ENCODE peak calls at places on chromosomes 11 and 22, in four cellular contexts. One of them, this sample, is unnamed.

GRCh38 chr22:50529416-50530279 is at the start of gene TYMP:
- DNase-seq in HCT116: no peak
- DNase-seq in K562: no peak
- DNase-seq in HepG2: peak
- DNase-seq in this sample: no peak

GRCh38 chr11:60428517-60428916 is 855 bp upstream of the MS4A5 start:
- DNase-seq in HepG2: no peak
- DNase-seq in HCT116: peak
- DNase-seq in K562: no peak
- DNase-seq in this sample: no peak

GRCh38 chr11:42631223-42631843 is 680.5 kb upstream of the API5 start:
- DNase-seq in HepG2: peak
- DNase-seq in K562: no peak
- DNase-seq in HCT116: no peak
- DNase-seq in this sample: no peak

GRCh38 chr11:75474240-75474639 is 41.2 kb upstream of the KLHL35 start:
- DNase-seq in K562: no peak
- DNase-seq in HepG2: no peak
- DNase-seq in HCT116: no peak
- DNase-seq in this sample: no peak

GRCh38 chr22:30433773-30434172 is 8.2 kb downstream of the MTFP1 start:
- DNase-seq in HepG2: no peak
- DNase-seq in K562: no peak
- DNase-seq in HCT116: no peak
- DNase-seq in this sample: no peak

GRCh38 chr22:48748113-48748859 is 1079.4 kb downstream of the BRD1 start:
- DNase-seq in HepG2: no peak
- DNase-seq in HCT116: no peak
- DNase-seq in K562: no peak
- DNase-seq in this sample: no peak

GRCh38 chr11:125262825-125263218 is 98.3 kb downstream of the PKNOX2 start:
- DNase-seq in HCT116: no peak
- DNase-seq in K562: no peak
- DNase-seq in HepG2: no peak
- DNase-seq in this sample: no peak

GRCh38 chr22:36828815-36829214 is 12.0 kb upstream of the PVALB start:
- DNase-seq in HCT116: no peak
- DNase-seq in K562: peak
- DNase-seq in HepG2: no peak
- DNase-seq in this sample: no peak

GRCh38 chr22:28955817-28956216 is 72.4 kb downstream of the ZNRF3 start:
- DNase-seq in HCT116: no peak
- DNase-seq in K562: no peak
- DNase-seq in HepG2: no peak
- DNase-seq in this sample: no peak

GRCh38 chr11:25357133-25357532 is 860.3 kb downstream of the LUZP2 start:
- DNase-seq in HCT116: no peak
- DNase-seq in K562: no peak
- DNase-seq in HepG2: no peak
- DNase-seq in this sample: no peak

GRCh38 chr11:35239476-35240075 is 100.6 kb downstream of the CD44 start:
- DNase-seq in K562: no peak
- DNase-seq in HCT116: no peak
- DNase-seq in HepG2: no peak
- DNase-seq in this sample: no peak

GRCh38 chr11:20368441-20368840 is 4.9 kb downstream of the HTATIP2 start:
- DNase-seq in HCT116: no peak
- DNase-seq in K562: no peak
- DNase-seq in HepG2: no peak
- DNase-seq in this sample: no peak

GRCh38 chr11:123674297-123674696 is 19.9 kb upstream of the SCN3B start:
- DNase-seq in K562: no peak
- DNase-seq in HepG2: no peak
- DNase-seq in HCT116: no peak
- DNase-seq in this sample: no peak

GRCh38 chr11:3984896-3985295 is 109.7 kb upstream of the RRM1 start:
- DNase-seq in HepG2: no peak
- DNase-seq in HCT116: no peak
- DNase-seq in K562: peak
- DNase-seq in this sample: no peak

GRCh38 chr11:46119352-46120216 is 1.7 kb downstream of the PHF21A start:
- DNase-seq in HepG2: peak
- DNase-seq in K562: peak
- DNase-seq in HCT116: no peak
- DNase-seq in this sample: no peak

GRCh38 chr11:36000616-36001190 is 56.8 kb downstream of the LDLRAD3 start:
- DNase-seq in HepG2: no peak
- DNase-seq in K562: no peak
- DNase-seq in HCT116: no peak
- DNase-seq in this sample: no peak

GRCh38 chr22:45966892-45967365 is 10.0 kb downstream of the WNT7B start:
- DNase-seq in HCT116: no peak
- DNase-seq in K562: no peak
- DNase-seq in HepG2: peak
- DNase-seq in this sample: no peak

GRCh38 chr11:37946155-37946766 is 1348.2 kb upstream of the RAG2 start:
- DNase-seq in HepG2: peak
- DNase-seq in HCT116: no peak
- DNase-seq in K562: peak
- DNase-seq in this sample: peak

GRCh38 chr11:106959800-106960199 is 58.5 kb downstream of the GUCY1A2 start:
- DNase-seq in K562: no peak
- DNase-seq in HCT116: no peak
- DNase-seq in HepG2: no peak
- DNase-seq in this sample: no peak

GRCh38 chr11:66081505-66081904 is 11.4 kb downstream of the PACS1 start:
- DNase-seq in HepG2: no peak
- DNase-seq in HCT116: no peak
- DNase-seq in K562: peak
- DNase-seq in this sample: no peak

GRCh38 chr22:37213941-37214340 is 1.7 kb upstream of the SSTR3 start:
- DNase-seq in HCT116: no peak
- DNase-seq in HepG2: no peak
- DNase-seq in K562: no peak
- DNase-seq in this sample: no peak

GRCh38 chr22:17114173-17114957 is 6.8 kb downstream of the TMEM121B start:
- DNase-seq in HepG2: no peak
- DNase-seq in HCT116: no peak
- DNase-seq in K562: no peak
- DNase-seq in this sample: no peak

GRCh38 chr11:77473001-77473800 is 693 bp downstream of the PAK1 start:
- DNase-seq in HepG2: no peak
- DNase-seq in K562: peak
- DNase-seq in HCT116: no peak
- DNase-seq in this sample: no peak

GRCh38 chr11:83070044-83070877 is 1.4 kb downstream of the RAB30 start:
- DNase-seq in HCT116: no peak
- DNase-seq in HepG2: no peak
- DNase-seq in K562: peak
- DNase-seq in this sample: no peak

GRCh38 chr11:17391493-17392355 is 3.3 kb upstream of the KCNJ11 start:
- DNase-seq in HepG2: no peak
- DNase-seq in HCT116: no peak
- DNase-seq in K562: no peak
- DNase-seq in this sample: no peak

GRCh38 chr11:16860632-16861031 is 122.2 kb downstream of the C11orf58 start:
- DNase-seq in HCT116: no peak
- DNase-seq in K562: peak
- DNase-seq in HepG2: no peak
- DNase-seq in this sample: no peak

GRCh38 chr11:86919557-86920210 is 35.5 kb downstream of the FZD4 start:
- DNase-seq in HCT116: peak
- DNase-seq in K562: peak
- DNase-seq in HepG2: peak
- DNase-seq in this sample: no peak

GRCh38 chr22:40413873-40414272 is 43.5 kb downstream of the SGSM3 start:
- DNase-seq in HCT116: no peak
- DNase-seq in HepG2: no peak
- DNase-seq in K562: no peak
- DNase-seq in this sample: no peak

GRCh38 chr22:38035530-38035885 is 21.7 kb upstream of the PICK1 start:
- DNase-seq in HCT116: no peak
- DNase-seq in K562: no peak
- DNase-seq in HepG2: no peak
- DNase-seq in this sample: no peak

GRCh38 chr11:131580466-131580865 is 210.1 kb downstream of the NTM start:
- DNase-seq in HepG2: no peak
- DNase-seq in K562: no peak
- DNase-seq in HCT116: no peak
- DNase-seq in this sample: no peak

GRCh38 chr22:28237092-28237491 is 318.0 kb upstream of the PITPNB start:
- DNase-seq in HCT116: no peak
- DNase-seq in K562: no peak
- DNase-seq in HepG2: no peak
- DNase-seq in this sample: no peak

GRCh38 chr11:65577756-65578109 is 1.9 kb downstream of the EHBP1L1 start:
- DNase-seq in K562: no peak
- DNase-seq in HCT116: no peak
- DNase-seq in HepG2: no peak
- DNase-seq in this sample: no peak

GRCh38 chr11:46299425-46300067 is 22.1 kb downstream of the CREB3L1 start:
- DNase-seq in HepG2: no peak
- DNase-seq in K562: no peak
- DNase-seq in HCT116: no peak
- DNase-seq in this sample: no peak

GRCh38 chr11:104327864-104328513 is 164.0 kb upstream of the PDGFD start:
- DNase-seq in HCT116: no peak
- DNase-seq in K562: no peak
- DNase-seq in HepG2: no peak
- DNase-seq in this sample: no peak

DNA sequence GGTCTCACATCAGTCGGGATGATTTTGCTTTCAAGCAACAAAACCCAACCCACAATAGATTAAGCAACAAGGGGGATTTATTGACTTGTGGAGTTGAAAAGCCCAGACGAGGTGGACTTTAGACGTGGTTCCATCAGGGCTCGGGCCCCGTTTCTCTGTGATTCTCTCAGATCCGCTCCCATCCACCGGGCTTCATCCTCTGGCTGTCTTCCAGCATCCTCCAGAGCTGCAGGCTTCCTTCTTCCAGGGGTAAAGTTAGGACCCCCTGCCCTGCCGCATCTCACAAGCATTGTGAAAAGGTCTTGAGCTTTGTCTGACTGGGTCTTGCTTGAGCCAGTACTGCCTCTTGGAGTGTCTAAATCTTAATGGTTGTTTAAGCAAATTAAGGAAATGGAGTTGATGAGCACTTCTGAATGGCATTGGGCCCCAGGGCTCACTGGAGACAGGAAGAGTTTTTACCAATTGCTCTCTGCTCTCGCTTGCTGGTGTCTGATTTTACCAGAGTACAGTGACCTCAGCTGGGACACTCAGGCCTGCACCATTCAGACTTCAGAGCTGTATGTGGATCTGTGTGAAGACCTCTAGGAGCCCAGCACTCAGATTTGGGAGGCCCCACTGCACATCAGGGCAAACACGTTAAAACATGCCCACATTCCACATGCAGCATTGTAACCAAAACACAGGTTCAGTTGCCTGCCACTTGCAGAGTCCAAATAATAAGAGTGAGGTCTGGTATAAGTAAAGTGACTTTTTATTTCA is 13.5 kb upstream of the FTH1 start:
- DNase-seq in K562: no peak
- DNase-seq in HepG2: peak
- DNase-seq in HCT116: no peak
- DNase-seq in this sample: no peak
- TF ChIP-seq TCF7L2 in K562: no peak
- TF ChIP-seq TCF7L2 in HepG2: no peak
- TF ChIP-seq TCF7L2 in HCT116: no peak
- TF ChIP-seq TCF7L2 in this sample: no peak

GRCh38 chr11:33157103-33158027 is 3.9 kb downstream of the CSTF3 start:
- DNase-seq in HepG2: no peak
- DNase-seq in K562: no peak
- DNase-seq in HCT116: no peak
- DNase-seq in this sample: no peak
- H3K4me3 ChIP-seq in HepG2: no peak
- H3K4me3 ChIP-seq in K562: no peak
- H3K4me3 ChIP-seq in HCT116: no peak
- H3K4me3 ChIP-seq in this sample: no peak

DNA sequence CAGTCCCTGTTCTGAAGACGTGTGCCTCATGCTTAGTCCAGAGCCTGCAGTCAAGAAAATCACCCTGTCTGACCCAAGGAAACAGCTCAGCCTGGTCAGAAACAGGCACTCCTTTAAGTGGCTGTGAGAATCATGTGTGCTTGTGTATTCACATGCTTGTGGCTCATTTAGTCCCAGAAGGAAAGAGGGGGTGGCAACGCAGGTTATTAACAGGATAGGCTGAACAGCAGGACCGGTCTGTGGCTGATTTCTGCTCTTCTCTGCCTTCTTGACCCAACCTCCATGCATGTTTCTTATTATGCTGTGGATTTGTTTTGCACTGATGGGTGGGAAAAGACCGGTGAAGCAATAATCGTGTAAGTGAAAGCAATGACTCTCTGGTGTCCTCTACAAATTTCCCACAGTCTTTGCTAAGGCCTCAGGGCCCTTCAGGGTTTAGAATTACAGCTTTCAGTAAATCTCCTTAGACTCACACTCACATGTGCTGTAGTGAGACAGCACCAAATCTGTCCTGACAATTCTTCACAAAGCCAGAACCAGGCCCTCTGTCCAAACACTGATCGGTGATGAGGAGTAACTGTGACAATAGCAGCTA is 288.1 kb downstream of the ETS1 start:
- DNase-seq in K562: no peak
- DNase-seq in HepG2: no peak
- DNase-seq in HCT116: no peak
- DNase-seq in this sample: no peak
- TF ChIP-seq SIN3A in K562: no peak
- TF ChIP-seq SIN3A in HepG2: no peak
- TF ChIP-seq SIN3A in HCT116: no peak
- TF ChIP-seq SIN3A in this sample: no peak

DNA sequence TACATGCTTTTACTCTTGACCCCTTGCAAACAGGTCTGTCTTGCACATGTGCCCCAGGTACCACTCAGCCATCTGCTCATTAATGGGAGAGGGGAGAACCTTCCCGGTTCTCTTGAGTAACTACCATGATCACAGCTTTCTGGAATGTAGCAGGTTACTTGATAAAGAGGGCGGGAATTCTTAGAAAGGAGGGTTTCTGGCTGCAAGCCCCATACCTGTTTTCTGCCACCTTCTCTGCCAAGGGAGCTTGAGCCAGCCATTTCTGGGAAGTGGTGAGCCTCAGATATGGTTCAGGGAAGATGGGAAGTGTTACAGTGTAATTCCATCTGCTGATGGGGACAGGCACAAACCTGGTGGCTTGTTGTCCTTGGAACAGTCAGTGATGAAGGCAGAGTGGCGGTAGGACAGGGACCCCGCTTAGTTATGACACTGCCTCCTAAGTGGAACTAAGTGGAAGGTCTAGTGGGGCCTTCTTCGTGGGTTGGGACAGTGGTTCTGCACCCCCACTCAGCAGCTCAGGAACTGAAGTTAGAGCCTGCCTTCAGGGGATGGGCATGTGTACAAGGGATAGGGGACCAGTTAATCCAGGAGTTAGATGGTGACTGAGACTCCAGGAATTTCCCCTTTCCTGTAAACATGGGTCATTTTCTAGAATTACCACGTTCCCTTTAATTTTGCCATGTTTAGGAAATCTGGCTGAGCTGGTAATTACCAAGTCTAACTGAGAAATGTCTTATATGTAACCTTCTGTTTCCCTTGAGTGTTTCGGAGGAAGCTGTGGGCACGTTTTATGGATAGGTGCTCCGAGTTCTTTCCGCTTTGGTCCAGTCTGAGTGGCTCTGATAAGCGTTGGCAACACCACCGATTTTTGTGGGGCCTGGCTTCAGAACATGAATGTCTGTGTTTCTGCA is 35.2 kb downstream of the BCR start:
- DNase-seq in HepG2: no peak
- DNase-seq in K562: no peak
- DNase-seq in HCT116: no peak
- DNase-seq in this sample: no peak
- TF ChIP-seq TCF7L2 in HepG2: no peak
- TF ChIP-seq TCF7L2 in K562: no peak
- TF ChIP-seq TCF7L2 in HCT116: no peak
- TF ChIP-seq TCF7L2 in this sample: no peak